ENCODE peak calls at places on chromosomes 5 and 9, in nine cellular contexts. Z is esophagus squamous epithelium; I is mesothelial cell of epicardium; S is nephron progenitor cell; G is WTC11; F is left ventricle myocardium inferior; Q is CD8-positive, alpha-beta T cell; J is A549; K is PC-3. Y is an unnamed sample.

GRCh38 chr9:19925674-19926503 is 137.1 kb upstream of the SLC24A2 start:
- DNase-seq in F (peak; percentile 43), G (peak; percentile 83), Z (peak; percentile 8), K (peak; percentile 83), S (peak; percentile 83), I (peak; percentile 56), J (peak; percentile 70), Q (peak; percentile 68), Y (peak; percentile 75)

GRCh38 chr9:105280730-105281129 is 36.3 kb downstream of the SLC44A1 start:
- DNase-seq in Q (no peak), Z (no peak), J (peak; percentile 23), F (no peak), I (no peak), S (no peak), G (no peak), K (peak; percentile 45), Y (peak; percentile 84)

GRCh38 chr5:57157666-57158065 is 16.2 kb upstream of the GPBP1 start:
- DNase-seq in Q (no peak), I (no peak), S (no peak), G (no peak), J (no peak), F (no peak), K (no peak), Z (no peak), Y (no peak)

GRCh38 chr9:137077010-137077747 is at the start of gene UAP1L1:
- DNase-seq in Q (peak; percentile 41), I (no peak), Z (no peak), K (peak; percentile 26), S (peak; percentile 61), G (peak; percentile 64), J (peak; percentile 44), F (peak; percentile 85), Y (peak; percentile 73)

GRCh38 chr5:157828949-157829639 is 29.9 kb downstream of the CLINT1 start:
- DNase-seq in S (no peak), Q (no peak), K (peak; percentile 60), J (peak; percentile 19), Z (no peak), F (no peak), G (peak; percentile 38), I (no peak), Y (no peak)

GRCh38 chr9:14348241-14349140 is 34.5 kb upstream of the NFIB start:
- DNase-seq in J (no peak), K (no peak), S (peak; percentile 30), G (no peak), Q (no peak), Z (no peak), F (no peak), I (no peak), Y (peak; percentile 58)

GRCh38 chr9:88379352-88379751 is 8.9 kb upstream of the SPIN1 start:
- DNase-seq in Q (no peak), G (peak; percentile 33), J (no peak), S (no peak), I (no peak), Z (no peak), F (no peak), K (no peak), Y (no peak)

GRCh38 chr9:31908158-31908890 is 476.1 kb upstream of the ACO1 start:
- DNase-seq in Q (no peak), J (peak; percentile 20), K (peak; percentile 68), S (no peak), Z (no peak), F (no peak), G (no peak), I (no peak), Y (no peak)

GRCh38 chr5:89087128-89087527 is 204.1 kb upstream of the MEF2C start:
- DNase-seq in G (no peak), F (no peak), S (no peak), J (no peak), I (no peak), Z (no peak), Q (no peak), K (no peak), Y (no peak)

GRCh38 chr5:171945066-171945465 is 61.4 kb downstream of the FBXW11 start:
- DNase-seq in S (no peak), F (no peak), J (no peak), G (no peak), I (no peak), K (no peak), Q (no peak), Z (no peak), Y (peak; percentile 47)

GRCh38 chr9:111975709-111976108 is 79.1 kb downstream of the UGCG start:
- DNase-seq in K (peak; percentile 21), Z (no peak), J (peak; percentile 59), F (peak; percentile 36), I (no peak), G (peak; percentile 41), Q (no peak), S (no peak), Y (no peak)
- TF ChIP-seq CTCF in K (peak; percentile 21), Z (no peak), J (peak; percentile 18), F (peak; percentile 27), I (no peak), G (no peak), Q (no peak), S (no peak), Y (no peak)

DNA sequence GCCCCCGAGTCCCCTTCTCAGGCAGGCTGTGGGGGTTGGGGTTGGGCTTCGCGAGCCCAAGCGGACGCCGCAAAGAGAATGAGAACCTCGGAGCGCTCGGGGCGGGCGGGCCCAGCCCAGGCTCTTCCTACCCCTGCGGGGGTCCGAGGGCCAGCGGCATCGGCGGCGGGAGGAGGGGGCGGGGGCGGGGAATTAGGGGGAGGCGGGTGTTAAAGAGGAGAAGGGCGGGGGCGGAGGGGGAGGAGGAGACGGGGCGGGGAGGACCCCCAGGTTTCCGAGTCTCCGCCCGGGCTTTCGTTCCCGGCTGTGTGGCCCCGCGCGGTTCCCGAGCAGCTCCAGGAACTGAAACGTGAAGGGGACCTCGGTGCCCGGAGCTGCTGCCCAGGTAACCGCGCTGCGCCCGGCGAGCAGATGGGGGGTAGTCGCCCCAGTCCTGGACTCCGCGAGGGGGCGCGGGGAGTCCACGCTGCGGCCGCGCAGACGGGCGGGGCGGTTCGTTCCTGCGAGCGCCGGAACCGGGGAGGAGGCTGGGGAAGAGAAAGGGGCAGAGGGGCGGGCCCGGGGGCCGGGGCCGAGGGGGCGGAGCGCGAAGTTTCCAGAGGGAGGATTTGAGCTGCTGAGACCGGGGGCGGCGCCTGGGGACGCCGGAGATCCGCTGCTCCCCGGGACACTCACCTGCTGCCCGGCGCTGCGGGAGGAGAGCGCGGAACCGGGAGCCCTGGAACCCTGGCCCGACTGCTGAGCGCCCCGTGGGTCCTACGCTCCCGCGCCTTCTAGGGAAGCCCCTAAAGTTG is 38.4 kb upstream of the PLEKHG4B start:
- DNase-seq in G (peak; percentile 94), S (peak; percentile 86), J (peak; percentile 49), Z (no peak), K (peak; percentile 65), Q (no peak), F (no peak), I (no peak), Y (peak; percentile 8)
- TF ChIP-seq CTCF in G (no peak), S (no peak), J (peak; percentile 18), Z (no peak), K (peak; percentile 25), Q (no peak), F (no peak), I (no peak), Y (no peak)

GRCh38 chr5:105506692-105507277 is 1944.2 kb upstream of the NUDT12 start:
- DNase-seq in S (peak; percentile 8), G (peak; percentile 38), F (no peak), J (peak; percentile 18), K (peak; percentile 46), Z (no peak), I (no peak), Q (no peak), Y (peak; percentile 50)
- TF ChIP-seq CTCF in S (peak; percentile 31), G (peak; percentile 41), F (no peak), J (no peak), K (peak; percentile 75), Z (no peak), I (no peak), Q (no peak), Y (peak; percentile 60)

GRCh38 chr5:64972591-64972990 is 203.9 kb downstream of the CWC27 start:
- DNase-seq in S (no peak), J (no peak), I (no peak), K (no peak), G (no peak), Z (no peak), F (no peak), Q (no peak), Y (peak; percentile 16)

GRCh38 chr5:64971990-64972389 is 203.3 kb downstream of the CWC27 start:
- DNase-seq in S (no peak), G (no peak), J (no peak), I (no peak), K (no peak), F (no peak), Q (no peak), Z (no peak), Y (no peak)

GRCh38 chr5:64973226-64973625 is 204.5 kb downstream of the CWC27 start:
- DNase-seq in Q (no peak), J (no peak), Z (no peak), K (no peak), S (no peak), I (no peak), G (no peak), F (no peak), Y (no peak)

GRCh38 chr5:64971538-64971937 is 202.8 kb downstream of the CWC27 start:
- DNase-seq in G (no peak), Q (no peak), Z (no peak), J (no peak), S (no peak), F (no peak), K (no peak), I (no peak), Y (peak; percentile 66)
- TF ChIP-seq CTCF in G (no peak), Q (no peak), Z (no peak), J (no peak), S (no peak), F (peak; percentile 34), K (no peak), I (no peak), Y (peak; percentile 29)

Y was measured in cardiac fibroblast.